ENCODE peak calls at places on chromosomes 11 and 22, in eight cellular contexts. N is suprapubic skin, K is sigmoid colon, Q is upper lobe of left lung, S is HepG2, J is GM12878, D is A549, R is transverse colon. W is an unnamed sample.

GRCh38 chr22:49097966-49098365 is 729.7 kb downstream of the BRD1 start:
- DNase-seq in N (no peak), K (no peak), Q (no peak), S (no peak), J (no peak), D (no peak), R (no peak), W (no peak)

GRCh38 chr11:29018631-29019030 is 910.4 kb downstream of the METTL15 start:
- DNase-seq in N (no peak), K (no peak), Q (no peak), S (no peak), J (no peak), D (peak; percentile 88), R (no peak), W (no peak)

GRCh38 chr11:62974848-62975522 is 9.8 kb downstream of the SLC22A6 start:
- DNase-seq in N (no peak), K (peak; percentile 54), Q (no peak), S (peak; percentile 6), J (no peak), D (peak; percentile 38), R (peak; percentile 85), W (no peak)

GRCh38 chr11:18314794-18315523 is 7.0 kb downstream of the HPS5 start:
- DNase-seq in N (no peak), K (no peak), Q (no peak), S (no peak), J (no peak), D (no peak), R (no peak), W (no peak)

GRCh38 chr11:17720796-17721171 is 1.4 kb downstream of the MYOD1 start:
- DNase-seq in N (no peak), K (no peak), Q (peak; percentile 77), S (no peak), J (no peak), D (no peak), R (no peak), W (no peak)

GRCh38 chr11:13997881-13998280 is 35.4 kb downstream of the SPON1 start:
- DNase-seq in N (no peak), K (no peak), Q (no peak), S (no peak), J (no peak), D (no peak), R (no peak), W (no peak)

GRCh38 chr11:15926071-15926470 is 430.3 kb downstream of the SOX6 start:
- DNase-seq in N (no peak), K (no peak), Q (no peak), S (no peak), J (no peak), D (no peak), R (no peak), W (no peak)

GRCh38 chr22:44578115-44578457 is 80.1 kb upstream of the RTL6 start:
- DNase-seq in N (no peak), K (peak; percentile 10), Q (no peak), S (no peak), J (no peak), D (no peak), R (no peak), W (no peak)

GRCh38 chr11:72741429-72741833 is 10.8 kb downstream of the ARAP1 start:
- DNase-seq in N (no peak), K (no peak), Q (no peak), S (peak; percentile 56), J (no peak), D (no peak), R (peak; percentile 52), W (no peak)

GRCh38 chr11:74037309-74037708 is 28.4 kb upstream of the UCP3 start:
- DNase-seq in N (no peak), K (no peak), Q (no peak), S (no peak), J (no peak), D (peak; percentile 21), R (no peak), W (no peak)

GRCh38 chr22:47063606-47064005 is 301.2 kb downstream of the TBC1D22A start:
- DNase-seq in N (no peak), K (no peak), Q (no peak), S (no peak), J (no peak), D (no peak), R (peak; percentile 4), W (no peak)

GRCh38 chr22:47062126-47062525 is 299.7 kb downstream of the TBC1D22A start:
- DNase-seq in N (no peak), K (no peak), Q (no peak), S (no peak), J (no peak), D (no peak), R (peak; percentile 1), W (no peak)

GRCh38 chr22:47064416-47064815 is 302.0 kb downstream of the TBC1D22A start:
- DNase-seq in N (no peak), K (no peak), Q (peak; percentile 39), S (no peak), J (no peak), D (no peak), R (no peak), W (no peak)

GRCh38 chr22:47064016-47064415 is 301.6 kb downstream of the TBC1D22A start:
- DNase-seq in N (peak; percentile 52), K (no peak), Q (peak; percentile 79), S (no peak), J (no peak), D (no peak), R (peak; percentile 2), W (no peak)

DNA sequence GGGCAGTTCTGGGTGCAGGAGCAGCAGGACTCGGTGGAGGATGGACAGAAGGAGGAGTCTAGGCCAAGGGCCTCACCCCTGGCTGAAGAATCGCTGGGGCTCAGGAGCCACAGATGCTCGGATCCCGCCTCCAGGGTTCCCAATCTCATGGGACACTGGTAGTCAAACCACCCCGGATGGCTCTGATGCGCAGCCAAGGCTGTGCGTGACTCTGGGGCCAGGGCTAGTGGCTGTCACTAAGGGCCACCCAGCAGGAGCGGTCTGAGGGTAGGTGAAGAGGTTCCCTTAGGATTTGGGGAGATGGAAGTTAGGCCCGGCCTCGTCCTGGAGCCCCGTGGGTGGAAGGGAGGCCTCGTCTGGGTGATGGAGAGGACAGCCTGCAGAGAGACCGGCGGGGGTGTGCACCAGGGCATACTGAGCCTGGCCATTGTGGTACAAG is 300.6 kb downstream of the TBC1D22A start:
- DNase-seq in N (no peak), K (no peak), Q (peak; percentile 52), S (no peak), J (no peak), D (no peak), R (peak; percentile 4), W (no peak)
- TF ChIP-seq EP300 in N (no peak), K (no peak), Q (no peak), S (no peak), J (no peak), D (no peak), R (no peak), W (no peak)

DNA sequence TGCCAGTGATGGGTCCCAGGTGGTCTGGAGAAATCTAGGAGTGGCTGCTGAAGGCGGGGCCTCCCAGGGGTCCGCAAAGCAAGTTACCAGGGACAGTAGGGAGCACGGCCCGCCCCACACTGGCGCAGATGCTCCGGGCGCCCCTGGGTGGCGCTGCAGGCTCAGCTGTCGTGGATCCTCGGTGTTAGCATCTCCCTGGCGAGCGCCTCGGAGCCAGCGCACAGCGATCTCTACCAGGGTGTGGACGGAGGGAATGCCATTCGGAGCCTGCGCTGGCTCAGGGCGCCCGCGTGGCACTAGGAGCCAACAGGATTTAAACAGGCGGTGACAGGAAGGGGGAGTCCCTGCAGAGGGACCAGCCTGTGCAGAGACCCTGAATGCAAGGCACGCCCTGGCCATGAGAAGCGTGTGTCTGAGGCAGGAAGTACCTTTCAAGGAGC is 20.2 kb downstream of the FADS3 start:
- DNase-seq in N (peak; percentile 87), K (peak; percentile 88), Q (peak; percentile 92), S (peak; percentile 64), J (no peak), D (peak; percentile 82), R (peak; percentile 65), W (peak; percentile 95)
- H3K4me3 ChIP-seq in N (peak overlapping the region; percentile 18), K (no peak overlapping the region), Q (no peak overlapping the region), S (peak overlapping the region; percentile 4), J (no peak overlapping the region), D (no peak overlapping the region), R (no peak overlapping the region), W (peak overlapping the region; percentile 25)

GRCh38 chr11:7449196-7449840 is 36.0 kb upstream of the OLFML1 start:
- DNase-seq in N (no peak), K (no peak), Q (no peak), S (no peak), J (no peak), D (no peak), R (peak; percentile 13), W (no peak)
- TF ChIP-seq EP300 in N (no peak), K (no peak), Q (no peak), S (no peak), J (no peak), D (no peak), R (no peak), W (no peak)

DNA sequence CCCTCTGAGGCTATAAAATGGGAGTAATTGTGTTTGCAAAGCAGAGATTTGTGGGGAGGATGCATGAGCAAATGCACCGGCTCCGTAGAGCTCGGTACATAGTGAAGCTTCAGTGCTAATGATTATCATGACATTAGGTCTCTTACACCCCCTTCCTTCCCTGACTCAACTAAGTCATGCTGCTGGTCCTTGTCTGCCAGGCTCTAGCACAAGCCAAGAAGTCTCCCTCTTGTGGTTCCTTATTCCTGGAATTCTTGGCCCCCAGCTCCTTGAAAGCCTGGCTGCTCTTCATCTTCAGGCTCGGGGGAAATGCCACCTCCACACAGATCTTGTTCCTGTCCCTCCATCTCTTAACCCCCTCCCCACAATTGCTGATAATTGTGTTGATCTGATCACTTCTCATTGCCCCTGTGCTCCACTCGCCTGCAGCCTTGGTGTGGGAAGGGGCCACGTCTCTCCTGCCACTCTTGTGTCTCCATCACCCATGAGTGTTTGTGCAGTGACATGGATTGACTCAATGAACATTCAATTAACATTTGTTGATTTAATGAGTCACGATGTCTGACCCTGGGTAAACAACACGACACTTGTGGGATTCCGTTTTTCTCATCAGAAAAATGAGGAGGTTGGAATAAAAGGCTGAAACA is 45.8 kb upstream of the SYT13 start:
- DNase-seq in N (no peak), K (no peak), Q (no peak), S (no peak), J (no peak), D (no peak), R (no peak), W (peak; percentile 29)
- H3K4me3 ChIP-seq in N (no peak overlapping the region), K (no peak overlapping the region), Q (no peak overlapping the region), S (no peak overlapping the region), J (no peak overlapping the region), D (no peak overlapping the region), R (no peak overlapping the region), W (no peak overlapping the region)

GRCh38 chr11:67416416-67417335 is 1.2 kb downstream of the CARNS1 start:
- DNase-seq in N (no peak), K (no peak), Q (no peak), S (peak; percentile 64), J (no peak), D (peak; percentile 78), R (no peak), W (no peak)
- TF ChIP-seq EP300 in N (no peak), K (no peak), Q (no peak), S (no peak), J (no peak), D (no peak), R (no peak), W (no peak)